ENCODE peak calls at places on chromosomes 2 and 18, in nine cellular contexts. One of them, this sample, is unnamed.

GRCh38 chr2:62263076-62263475 is 67.2 kb downstream of the B3GNT2 start:
- DNase-seq in body of pancreas: no peak
- DNase-seq in breast epithelium: no peak
- DNase-seq in stomach: no peak
- DNase-seq in PC-3: no peak
- DNase-seq in K562: no peak
- DNase-seq in mammary epithelial cell: no peak
- DNase-seq in GM12878: no peak
- DNase-seq in heart right ventricle: no peak
- DNase-seq in this sample: no peak

GRCh38 chr2:14816069-14816738 is 183.7 kb downstream of the LRATD1 start:
- DNase-seq in body of pancreas: no peak
- DNase-seq in breast epithelium: no peak
- DNase-seq in stomach: no peak
- DNase-seq in PC-3: no peak
- DNase-seq in K562: no peak
- DNase-seq in mammary epithelial cell: no peak
- DNase-seq in GM12878: no peak
- DNase-seq in heart right ventricle: no peak
- DNase-seq in this sample: no peak

GRCh38 chr2:32067549-32067948 is 4.2 kb downstream of the SPAST start:
- DNase-seq in body of pancreas: no peak
- DNase-seq in breast epithelium: no peak
- DNase-seq in stomach: no peak
- DNase-seq in PC-3: no peak
- DNase-seq in K562: no peak
- DNase-seq in mammary epithelial cell: no peak
- DNase-seq in GM12878: no peak
- DNase-seq in heart right ventricle: no peak
- DNase-seq in this sample: no peak

GRCh38 chr2:41170589-41170988 is 718.7 kb upstream of the SLC8A1 start:
- DNase-seq in body of pancreas: no peak
- DNase-seq in breast epithelium: no peak
- DNase-seq in stomach: no peak
- DNase-seq in PC-3: no peak
- DNase-seq in K562: no peak
- DNase-seq in mammary epithelial cell: no peak
- DNase-seq in GM12878: no peak
- DNase-seq in heart right ventricle: no peak
- DNase-seq in this sample: no peak

GRCh38 chr2:216756435-216756834 is 61.1 kb upstream of the IGFBP5 start:
- DNase-seq in body of pancreas: no peak
- DNase-seq in breast epithelium: no peak
- DNase-seq in stomach: no peak
- DNase-seq in PC-3: no peak
- DNase-seq in K562: no peak
- DNase-seq in mammary epithelial cell: no peak
- DNase-seq in GM12878: no peak
- DNase-seq in heart right ventricle: no peak
- DNase-seq in this sample: no peak

GRCh38 chr2:219451626-219452360 is 17.1 kb downstream of the SPEG start:
- DNase-seq in body of pancreas: no peak
- DNase-seq in breast epithelium: no peak
- DNase-seq in stomach: no peak
- DNase-seq in PC-3: no peak
- DNase-seq in K562: no peak
- DNase-seq in mammary epithelial cell: no peak
- DNase-seq in GM12878: no peak
- DNase-seq in heart right ventricle: peak; percentile 69
- DNase-seq in this sample: peak; percentile 55

GRCh38 chr2:77268626-77269025 is 253.6 kb downstream of the LRRTM4 start:
- DNase-seq in body of pancreas: no peak
- DNase-seq in breast epithelium: no peak
- DNase-seq in stomach: no peak
- DNase-seq in PC-3: no peak
- DNase-seq in K562: no peak
- DNase-seq in mammary epithelial cell: no peak
- DNase-seq in GM12878: no peak
- DNase-seq in heart right ventricle: no peak
- DNase-seq in this sample: no peak

GRCh38 chr18:60413944-60414547 is 41.5 kb upstream of the MC4R start:
- DNase-seq in body of pancreas: no peak
- DNase-seq in breast epithelium: no peak
- DNase-seq in stomach: no peak
- DNase-seq in PC-3: peak; percentile 53
- DNase-seq in K562: no peak
- DNase-seq in mammary epithelial cell: peak; percentile 1
- DNase-seq in GM12878: no peak
- DNase-seq in heart right ventricle: no peak
- DNase-seq in this sample: no peak

GRCh38 chr2:46385786-46386577 is 88.8 kb downstream of the EPAS1 start:
- DNase-seq in body of pancreas: no peak
- DNase-seq in breast epithelium: no peak
- DNase-seq in stomach: no peak
- DNase-seq in PC-3: peak; percentile 94
- DNase-seq in K562: no peak
- DNase-seq in mammary epithelial cell: peak; percentile 79
- DNase-seq in GM12878: no peak
- DNase-seq in heart right ventricle: no peak
- DNase-seq in this sample: no peak

GRCh38 chr18:68316636-68317035 is 398.3 kb downstream of the TMX3 start:
- DNase-seq in body of pancreas: no peak
- DNase-seq in breast epithelium: no peak
- DNase-seq in stomach: no peak
- DNase-seq in PC-3: no peak
- DNase-seq in K562: no peak
- DNase-seq in mammary epithelial cell: peak; percentile 5
- DNase-seq in GM12878: no peak
- DNase-seq in heart right ventricle: no peak
- DNase-seq in this sample: no peak

GRCh38 chr18:37467002-37467401 is 98.6 kb downstream of the CELF4 start:
- DNase-seq in body of pancreas: no peak
- DNase-seq in breast epithelium: no peak
- DNase-seq in stomach: no peak
- DNase-seq in PC-3: no peak
- DNase-seq in K562: no peak
- DNase-seq in mammary epithelial cell: no peak
- DNase-seq in GM12878: no peak
- DNase-seq in heart right ventricle: no peak
- DNase-seq in this sample: no peak

GRCh38 chr2:10196275-10196892 is 73.8 kb downstream of the RRM2 start:
- DNase-seq in body of pancreas: no peak
- DNase-seq in breast epithelium: no peak
- DNase-seq in stomach: peak; percentile 71
- DNase-seq in PC-3: no peak
- DNase-seq in K562: no peak
- DNase-seq in mammary epithelial cell: no peak
- DNase-seq in GM12878: no peak
- DNase-seq in heart right ventricle: no peak
- DNase-seq in this sample: no peak

GRCh38 chr2:30872797-30873196 is 65.6 kb upstream of the CAPN13 start:
- DNase-seq in body of pancreas: no peak
- DNase-seq in breast epithelium: no peak
- DNase-seq in stomach: no peak
- DNase-seq in PC-3: no peak
- DNase-seq in K562: no peak
- DNase-seq in mammary epithelial cell: no peak
- DNase-seq in GM12878: no peak
- DNase-seq in heart right ventricle: no peak
- DNase-seq in this sample: no peak

GRCh38 chr18:9987355-9987754 is 73.5 kb downstream of the VAPA start:
- DNase-seq in body of pancreas: no peak
- DNase-seq in breast epithelium: no peak
- DNase-seq in stomach: no peak
- DNase-seq in PC-3: no peak
- DNase-seq in K562: no peak
- DNase-seq in mammary epithelial cell: no peak
- DNase-seq in GM12878: no peak
- DNase-seq in heart right ventricle: no peak
- DNase-seq in this sample: peak; percentile 47

GRCh38 chr2:232132179-232132578 is 170.7 kb downstream of the DIS3L2 start:
- DNase-seq in body of pancreas: no peak
- DNase-seq in breast epithelium: no peak
- DNase-seq in stomach: no peak
- DNase-seq in PC-3: peak; percentile 27
- DNase-seq in K562: no peak
- DNase-seq in mammary epithelial cell: no peak
- DNase-seq in GM12878: no peak
- DNase-seq in heart right ventricle: no peak
- DNase-seq in this sample: no peak

GRCh38 chr18:13581055-13581454 is 145.3 kb downstream of the FAM210A start:
- DNase-seq in body of pancreas: no peak
- DNase-seq in breast epithelium: no peak
- DNase-seq in stomach: no peak
- DNase-seq in PC-3: no peak
- DNase-seq in K562: no peak
- DNase-seq in mammary epithelial cell: no peak
- DNase-seq in GM12878: no peak
- DNase-seq in heart right ventricle: no peak
- DNase-seq in this sample: no peak

GRCh38 chr18:49723648-49724180 is 89.6 kb downstream of the ACAA2 start:
- DNase-seq in body of pancreas: no peak
- DNase-seq in breast epithelium: no peak
- DNase-seq in stomach: no peak
- DNase-seq in PC-3: peak; percentile 74
- DNase-seq in K562: no peak
- DNase-seq in mammary epithelial cell: peak; percentile 97
- DNase-seq in GM12878: peak; percentile 43
- DNase-seq in heart right ventricle: no peak
- DNase-seq in this sample: no peak

DNA sequence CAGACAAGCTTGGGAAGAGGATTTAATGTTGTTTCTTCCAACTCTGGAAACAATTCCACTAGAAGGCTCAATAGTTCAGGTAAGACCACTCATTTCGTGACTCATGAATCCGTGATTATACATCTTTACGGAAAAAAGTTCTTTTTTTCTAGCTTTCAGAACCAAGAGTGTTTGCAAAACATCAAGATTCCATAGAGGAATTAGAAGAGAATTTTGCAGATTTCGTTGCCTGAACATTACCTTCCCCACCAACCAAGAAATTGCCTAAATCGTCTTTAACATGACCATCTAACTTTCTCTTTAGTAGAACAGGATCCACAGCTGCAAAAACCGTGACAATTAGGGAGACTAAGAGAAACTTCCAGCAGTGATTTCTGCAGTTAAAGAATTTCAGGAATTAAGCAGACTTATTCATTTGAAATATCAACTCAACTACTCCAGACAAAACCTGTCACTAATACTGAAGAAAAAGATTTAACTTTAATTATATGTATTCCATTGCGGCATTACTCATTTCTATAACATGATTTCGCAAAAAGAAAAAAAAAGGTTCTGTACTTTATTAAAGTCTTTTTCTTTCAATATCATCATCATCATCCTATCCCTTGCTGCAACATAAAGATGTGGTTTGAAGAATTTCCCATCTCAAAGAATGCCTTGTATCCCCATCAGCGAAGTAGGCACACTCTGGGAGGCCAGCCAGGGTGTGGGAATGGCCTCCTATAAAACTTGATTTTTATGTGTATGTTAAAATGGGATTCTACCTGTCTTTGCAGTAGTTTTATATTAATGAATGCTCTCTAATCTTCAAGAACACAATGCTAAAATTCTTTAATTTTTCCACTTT is 1.9 kb upstream of the NAB1 start:
- DNase-seq in body of pancreas: no peak
- DNase-seq in breast epithelium: no peak
- DNase-seq in stomach: no peak
- DNase-seq in PC-3: no peak
- DNase-seq in K562: no peak
- DNase-seq in mammary epithelial cell: peak; percentile 46
- DNase-seq in GM12878: no peak
- DNase-seq in heart right ventricle: no peak
- DNase-seq in this sample: no peak
- H3K27ac ChIP-seq in body of pancreas: peak overlapping the region; percentile 1
- H3K27ac ChIP-seq in breast epithelium: peak overlapping the region; percentile 27
- H3K27ac ChIP-seq in stomach: no peak overlapping the region
- H3K27ac ChIP-seq in PC-3: no peak overlapping the region
- H3K27ac ChIP-seq in K562: no peak overlapping the region
- H3K27ac ChIP-seq in mammary epithelial cell: peak overlapping the region; percentile 12
- H3K27ac ChIP-seq in GM12878: no peak overlapping the region
- H3K27ac ChIP-seq in heart right ventricle: peak overlapping the region; percentile 95
- H3K27ac ChIP-seq in this sample: no peak overlapping the region

GRCh38 chr2:237739101-237739500 is 59.5 kb upstream of the RBM44 start:
- DNase-seq in body of pancreas: no peak
- DNase-seq in breast epithelium: no peak
- DNase-seq in stomach: no peak
- DNase-seq in PC-3: no peak
- DNase-seq in K562: no peak
- DNase-seq in mammary epithelial cell: no peak
- DNase-seq in GM12878: no peak
- DNase-seq in heart right ventricle: peak; percentile 75
- DNase-seq in this sample: no peak
- H3K27ac ChIP-seq in body of pancreas: no peak overlapping the region
- H3K27ac ChIP-seq in breast epithelium: no peak overlapping the region
- H3K27ac ChIP-seq in stomach: peak overlapping the region; percentile 60
- H3K27ac ChIP-seq in PC-3: no peak overlapping the region
- H3K27ac ChIP-seq in K562: no peak overlapping the region
- H3K27ac ChIP-seq in mammary epithelial cell: no peak overlapping the region
- H3K27ac ChIP-seq in GM12878: no peak overlapping the region
- H3K27ac ChIP-seq in heart right ventricle: peak overlapping the region; percentile 83
- H3K27ac ChIP-seq in this sample: no peak overlapping the region

DNA sequence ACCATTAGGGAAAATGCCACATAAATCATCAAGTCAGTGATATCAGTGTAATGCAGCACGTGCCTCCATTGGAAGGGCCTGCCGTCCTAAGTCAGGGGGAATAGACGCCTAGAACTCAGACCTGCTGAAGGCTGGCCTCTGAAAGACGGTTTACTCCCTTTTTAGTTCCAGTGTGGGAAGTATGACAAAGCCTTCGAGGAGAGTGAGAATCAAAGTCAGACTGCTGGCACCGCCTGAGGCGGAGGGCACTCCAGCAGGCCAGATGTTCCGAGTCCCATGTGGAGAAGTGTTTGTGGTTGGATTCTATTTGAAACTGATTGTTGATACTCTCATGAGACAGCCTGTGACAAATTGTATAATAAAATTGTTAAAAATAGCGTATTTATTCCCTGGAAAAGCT is 196.6 kb downstream of the MYO1B start:
- DNase-seq in body of pancreas: peak; percentile 74
- DNase-seq in breast epithelium: no peak
- DNase-seq in stomach: no peak
- DNase-seq in PC-3: no peak
- DNase-seq in K562: no peak
- DNase-seq in mammary epithelial cell: no peak
- DNase-seq in GM12878: no peak
- DNase-seq in heart right ventricle: peak; percentile 43
- DNase-seq in this sample: no peak
- H3K27ac ChIP-seq in body of pancreas: peak overlapping the region; percentile 76
- H3K27ac ChIP-seq in breast epithelium: no peak overlapping the region
- H3K27ac ChIP-seq in stomach: no peak overlapping the region
- H3K27ac ChIP-seq in PC-3: no peak overlapping the region
- H3K27ac ChIP-seq in K562: no peak overlapping the region
- H3K27ac ChIP-seq in mammary epithelial cell: no peak overlapping the region
- H3K27ac ChIP-seq in GM12878: no peak overlapping the region
- H3K27ac ChIP-seq in heart right ventricle: peak overlapping the region; percentile 50
- H3K27ac ChIP-seq in this sample: no peak overlapping the region

DNA sequence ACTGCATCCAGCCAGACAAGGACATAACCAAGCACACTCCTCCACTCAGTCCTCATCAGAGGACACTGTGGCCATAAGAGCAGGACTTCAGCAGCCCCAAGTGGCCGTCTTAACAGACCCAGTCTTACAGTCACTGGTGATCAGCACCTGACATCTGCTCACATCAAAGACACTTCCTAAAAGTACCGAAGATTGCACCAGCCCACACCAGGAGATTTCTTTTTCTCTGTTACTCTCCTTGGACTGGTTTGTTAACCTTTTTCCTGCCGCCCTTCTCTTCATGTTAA is 44.1 kb downstream of the MRPS5 start:
- DNase-seq in body of pancreas: no peak
- DNase-seq in breast epithelium: no peak
- DNase-seq in stomach: no peak
- DNase-seq in PC-3: peak; percentile 40
- DNase-seq in K562: no peak
- DNase-seq in mammary epithelial cell: no peak
- DNase-seq in GM12878: no peak
- DNase-seq in heart right ventricle: no peak
- DNase-seq in this sample: no peak
- H3K27ac ChIP-seq in body of pancreas: no peak overlapping the region
- H3K27ac ChIP-seq in breast epithelium: no peak overlapping the region
- H3K27ac ChIP-seq in stomach: no peak overlapping the region
- H3K27ac ChIP-seq in PC-3: no peak overlapping the region
- H3K27ac ChIP-seq in K562: no peak overlapping the region
- H3K27ac ChIP-seq in mammary epithelial cell: no peak overlapping the region
- H3K27ac ChIP-seq in GM12878: no peak overlapping the region
- H3K27ac ChIP-seq in heart right ventricle: no peak overlapping the region
- H3K27ac ChIP-seq in this sample: no peak overlapping the region

This sample was measured in ovary.